ENCODE peak calls at places on chromosomes 7 and 10, in seven cellular contexts. Y is fibroblast of lung, J is endothelial cell of umbilical vein, I is hepatocyte, Q is K562, N is GM23338, L is PC-3. U is an unnamed sample.

GRCh38 chr10:72275351-72276012 is 1.8 kb downstream of the DDIT4 start:
- DNase-seq in Y (peak), J (no peak), I (no peak), Q (peak), N (peak), L (no peak), U (no peak)

GRCh38 chr10:70785190-70785589 is at the start of gene TBATA:
- DNase-seq in Y (no peak), J (no peak), I (no peak), Q (no peak), N (no peak), L (no peak), U (no peak)

GRCh38 chr10:86364551-86365345 is 1.8 kb downstream of the GRID1 start:
- DNase-seq in Y (no peak), J (no peak), I (no peak), Q (no peak), N (peak), L (no peak), U (no peak)

GRCh38 chr10:44902838-44903545 is 8.1 kb upstream of the TMEM72 start:
- DNase-seq in Y (no peak), J (no peak), I (no peak), Q (no peak), N (no peak), L (no peak), U (no peak)

GRCh38 chr7:33065981-33066380 is 3.4 kb upstream of the NT5C3A start:
- DNase-seq in Y (no peak), J (no peak), I (no peak), Q (no peak), N (no peak), L (no peak), U (no peak)

GRCh38 chr10:33008499-33009243 is 50.6 kb upstream of the ITGB1 start:
- DNase-seq in Y (peak), J (peak), I (peak), Q (peak), N (peak), L (peak), U (peak)

GRCh38 chr7:148303295-148304013 is 287.1 kb upstream of the C7orf33 start:
- DNase-seq in Y (peak), J (no peak), I (peak), Q (no peak), N (no peak), L (peak), U (peak)

GRCh38 chr7:116259821-116260440 is 49.6 kb downstream of the TES start:
- DNase-seq in Y (peak), J (peak), I (no peak), Q (no peak), N (no peak), L (peak), U (no peak)

GRCh38 chr10:77062381-77062780 is 575.2 kb downstream of the KCNMA1 start:
- DNase-seq in Y (no peak), J (no peak), I (no peak), Q (no peak), N (no peak), L (no peak), U (no peak)

DNA sequence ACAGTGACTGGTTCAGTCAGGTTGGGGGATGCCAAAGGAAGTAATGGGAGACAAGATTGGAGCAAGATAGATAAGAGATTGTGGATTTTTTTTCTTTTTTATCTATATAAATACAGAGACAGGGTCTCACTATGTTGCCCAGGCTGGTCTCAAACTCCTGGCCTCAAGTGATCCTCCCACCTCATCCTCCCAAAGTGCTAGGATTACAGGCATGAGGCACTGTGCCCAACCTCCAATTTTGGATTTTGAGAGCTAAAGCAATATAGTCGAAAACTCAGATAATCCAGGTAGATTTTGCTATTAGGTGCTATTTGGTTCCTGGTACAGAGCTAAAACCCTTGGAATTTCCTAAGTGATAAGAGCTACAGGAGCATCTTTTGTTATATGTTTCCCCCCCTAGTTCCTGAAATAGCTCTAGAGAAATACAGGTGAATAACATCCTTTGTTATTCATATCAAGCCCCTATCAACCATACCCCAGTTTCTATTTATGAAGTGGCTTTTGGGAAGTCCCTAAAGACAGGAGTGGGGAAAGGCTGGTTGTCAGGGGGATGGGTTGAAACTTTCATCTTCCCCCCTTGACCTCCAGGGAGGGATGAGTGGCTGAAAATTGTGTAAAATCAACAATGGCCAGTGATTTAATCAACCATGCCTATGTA is 151.2 kb downstream of the CFTR start:
- DNase-seq in Y (no peak), J (no peak), I (no peak), Q (no peak), N (peak), L (no peak), U (no peak)
- H3K4me3 ChIP-seq in Y (no peak), J (no peak), I (no peak), Q (no peak), N (no peak), L (no peak), U (no peak)

DNA sequence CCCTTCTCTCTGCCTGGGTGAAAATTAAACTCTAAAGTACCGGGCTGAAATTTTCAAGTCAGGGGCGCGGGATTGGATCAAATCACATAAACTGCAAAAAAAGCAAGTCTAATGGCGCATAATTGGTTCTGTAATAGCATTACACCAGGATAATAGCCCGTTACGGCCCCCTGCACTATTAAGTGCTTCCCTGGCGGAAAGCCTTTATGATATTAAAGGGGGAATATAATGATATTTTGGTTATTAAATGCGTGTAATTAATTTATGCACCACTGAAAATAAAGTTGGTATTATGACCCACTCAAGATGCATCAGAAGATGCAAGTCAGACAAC is 744 bp upstream of the DRGX start:
- DNase-seq in Y (no peak), J (no peak), I (no peak), Q (no peak), N (no peak), L (no peak), U (no peak)
- TF ChIP-seq EZH2 in Y (no peak), J (no peak), I (peak), Q (no peak), N (peak), L (no peak), U (no peak)

DNA sequence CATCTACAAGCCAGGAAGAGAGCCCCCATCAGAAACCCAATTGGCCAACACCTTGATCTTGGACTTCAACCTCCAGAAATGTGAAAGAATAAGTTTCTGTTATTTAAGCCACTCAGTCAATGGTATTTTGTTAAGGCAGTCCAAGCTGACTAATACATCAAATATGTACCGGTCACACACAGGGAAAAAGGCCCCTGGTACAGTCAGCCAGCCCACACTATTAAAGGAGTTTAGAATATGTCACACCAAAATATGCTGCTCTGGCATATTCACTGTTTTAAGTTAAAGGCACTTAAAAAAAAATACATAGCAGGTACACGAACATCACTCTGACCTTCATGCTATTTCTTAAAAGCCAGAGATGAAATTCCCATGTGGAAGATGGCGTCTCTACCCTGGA is 15.2 kb upstream of the CDCA7L start:
- DNase-seq in Y (peak), J (peak), I (peak), Q (no peak), N (no peak), L (peak), U (no peak)
- H3K4me3 ChIP-seq in Y (no peak), J (no peak), I (no peak), Q (no peak), N (no peak), L (no peak), U (no peak)

GRCh38 chr10:78438094-78438906 is 404.6 kb downstream of the RPS24 start:
- DNase-seq in Y (no peak), J (no peak), I (no peak), Q (no peak), N (no peak), L (no peak), U (no peak)

GRCh38 chr10:78441010-78441409 is 407.3 kb downstream of the RPS24 start:
- DNase-seq in Y (no peak), J (no peak), I (no peak), Q (no peak), N (no peak), L (no peak), U (no peak)

GRCh38 chr10:78436706-78437406 is 403.2 kb downstream of the RPS24 start:
- DNase-seq in Y (no peak), J (peak), I (no peak), Q (no peak), N (no peak), L (no peak), U (no peak)

GRCh38 chr10:78437407-78437768 is 403.7 kb downstream of the RPS24 start:
- DNase-seq in Y (no peak), J (no peak), I (no peak), Q (no peak), N (no peak), L (no peak), U (no peak)

GRCh38 chr10:78438907-78439809 is 405.5 kb downstream of the RPS24 start:
- DNase-seq in Y (no peak), J (no peak), I (no peak), Q (no peak), N (no peak), L (no peak), U (no peak)
- TF ChIP-seq EZH2 in Y (no peak), J (no peak), I (no peak), Q (no peak), N (no peak), L (no peak), U (no peak)

GRCh38 chr7:91988213-91988612 is 47.6 kb downstream of the AKAP9 start:
- DNase-seq in Y (no peak), J (no peak), I (peak), Q (no peak), N (no peak), L (no peak), U (no peak)

GRCh38 chr7:91995391-91995790 is 54.7 kb downstream of the AKAP9 start:
- DNase-seq in Y (no peak), J (no peak), I (no peak), Q (no peak), N (no peak), L (no peak), U (no peak)

GRCh38 chr7:91999631-92000571 is 59.2 kb downstream of the AKAP9 start:
- DNase-seq in Y (no peak), J (no peak), I (no peak), Q (no peak), N (no peak), L (no peak), U (no peak)

DNA sequence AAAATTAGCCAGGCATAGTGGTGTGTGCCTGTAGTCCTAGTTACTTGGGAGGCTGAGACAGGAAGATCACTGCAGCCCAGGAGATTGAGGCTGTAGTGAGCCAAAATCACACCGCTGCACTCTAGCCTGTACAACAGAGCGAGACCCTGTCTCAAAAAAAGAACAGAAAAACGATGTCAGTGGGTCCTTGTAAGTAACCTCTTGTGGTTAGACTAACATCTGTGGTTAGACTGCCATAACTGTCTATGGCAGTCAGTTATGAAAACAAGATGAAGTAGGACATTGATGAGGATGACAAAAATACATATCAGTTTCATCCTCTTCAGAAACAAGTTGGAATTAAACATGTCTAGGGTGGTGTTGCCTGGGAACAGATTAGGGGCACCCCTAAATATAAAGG is 53.3 kb downstream of the AKAP9 start:
- DNase-seq in Y (no peak), J (no peak), I (no peak), Q (no peak), N (no peak), L (no peak), U (no peak)
- H3K4me3 ChIP-seq in Y (no peak), J (no peak), I (no peak), Q (no peak), N (no peak), L (no peak), U (no peak)